ENCODE peak calls at places on chromosomes 6 and 20, in four cellular contexts. W, C, E and D are unnamed samples.

GRCh38 chr6:114430534-114431124 is 87.8 kb upstream of the HS3ST5 start:
- DNase-seq in C (peak; percentile 2), E (no peak), W (no peak), D (no peak)

GRCh38 chr6:135739288-135739687 is 112.2 kb upstream of the PDE7B start:
- DNase-seq in W (no peak), E (no peak), C (no peak), D (no peak)

GRCh38 chr20:58630063-58630462 is 21.0 kb upstream of the STX16 start:
- DNase-seq in E (no peak), W (no peak), C (no peak), D (no peak)

GRCh38 chr6:33419580-33420492 is at the start of gene SYNGAP1:
- DNase-seq in C (no peak), W (peak; percentile 73), E (no peak), D (no peak)

GRCh38 chr6:5435449-5435848 is 174.1 kb downstream of the FARS2 start:
- DNase-seq in W (no peak), E (no peak), C (no peak), D (no peak)

GRCh38 chr6:80021131-80021530 is 16.7 kb downstream of the TTK start:
- DNase-seq in E (no peak), C (no peak), W (no peak), D (no peak)

GRCh38 chr20:56245761-56246160 is 2.8 kb upstream of the MC3R start:
- DNase-seq in W (no peak), C (no peak), E (no peak), D (no peak)

GRCh38 chr20:15708984-15709598 is 864.2 kb downstream of the KIF16B start:
- DNase-seq in E (no peak), W (peak; percentile 39), C (peak; percentile 52), D (peak; percentile 71)

GRCh38 chr6:107866606-107867301 is 42.6 kb upstream of the SCML4 start:
- DNase-seq in E (no peak), W (peak; percentile 47), C (peak; percentile 56), D (peak; percentile 41)

GRCh38 chr6:152296648-152297376 is 340.4 kb downstream of the SYNE1 start:
- DNase-seq in W (no peak), C (peak; percentile 45), E (no peak), D (no peak)

GRCh38 chr20:20713244-20713765 is 861 bp upstream of the RALGAPA2 start:
- DNase-seq in C (peak; percentile 22), E (no peak), W (peak; percentile 4), D (no peak)

GRCh38 chr6:52661551-52661950 is 9.4 kb upstream of the TMEM14A start:
- DNase-seq in W (no peak), E (no peak), C (no peak), D (no peak)

GRCh38 chr6:150971230-150971629 is 105.7 kb downstream of the MTHFD1L start:
- DNase-seq in C (no peak), W (no peak), E (no peak), D (no peak)

GRCh38 chr6:101393291-101394251 is at the start of gene GRIK2:
- DNase-seq in W (peak; percentile 28), C (no peak), E (no peak), D (peak; percentile 69)

GRCh38 chr6:143451531-143451930 is 926 bp downstream of the PEX3 start:
- DNase-seq in E (no peak), C (no peak), W (no peak), D (no peak)

GRCh38 chr20:45890997-45891983 is at the start of the genes CTSA and NEURL2:
- DNase-seq in C (peak; percentile 98), W (peak; percentile 96), E (peak; percentile 51), D (peak; percentile 89)

GRCh38 chr20:45894797-45895196 is 3.7 kb downstream of the CTSA start:
- DNase-seq in W (no peak), C (no peak), E (no peak), D (no peak)

GRCh38 chr20:45892049-45892816 is 1.1 kb downstream of the CTSA start:
- DNase-seq in E (no peak), W (peak; percentile 58), C (peak; percentile 44), D (peak; percentile 31)

GRCh38 chr20:45892828-45893500 is 1.8 kb downstream of the CTSA start:
- DNase-seq in W (no peak), E (no peak), C (no peak), D (no peak)

GRCh38 chr20:45893831-45894230 is 2.7 kb downstream of the CTSA start:
- DNase-seq in E (no peak), W (no peak), C (no peak), D (no peak)
- TF ChIP-seq FOXK2 in E (no peak), W (no peak), C (no peak), D (no peak)

GRCh38 chr6:43393597-43393996 is 24.1 kb upstream of the ZNF318 start:
- DNase-seq in C (no peak), W (no peak), E (no peak), D (no peak)
- TF ChIP-seq FOXK2 in C (no peak), W (peak; percentile 22), E (no peak), D (no peak)

GRCh38 chr6:139257821-139258398 is 33.9 kb downstream of the TXLNB start:
- DNase-seq in E (no peak), C (no peak), W (no peak), D (peak; percentile 36)

GRCh38 chr6:139257291-139257690 is 34.5 kb downstream of the TXLNB start:
- DNase-seq in C (no peak), W (no peak), E (no peak), D (no peak)

GRCh38 chr6:139254196-139254595 is 37.6 kb downstream of the TXLNB start:
- DNase-seq in E (no peak), W (no peak), C (no peak), D (no peak)

GRCh38 chr6:139253656-139254055 is 38.1 kb downstream of the TXLNB start:
- DNase-seq in E (no peak), W (no peak), C (no peak), D (no peak)

GRCh38 chr6:139256087-139256486 is 35.7 kb downstream of the TXLNB start:
- DNase-seq in E (no peak), C (no peak), W (no peak), D (no peak)
- TF ChIP-seq FOXK2 in E (no peak), C (no peak), W (no peak), D (no peak)

DNA sequence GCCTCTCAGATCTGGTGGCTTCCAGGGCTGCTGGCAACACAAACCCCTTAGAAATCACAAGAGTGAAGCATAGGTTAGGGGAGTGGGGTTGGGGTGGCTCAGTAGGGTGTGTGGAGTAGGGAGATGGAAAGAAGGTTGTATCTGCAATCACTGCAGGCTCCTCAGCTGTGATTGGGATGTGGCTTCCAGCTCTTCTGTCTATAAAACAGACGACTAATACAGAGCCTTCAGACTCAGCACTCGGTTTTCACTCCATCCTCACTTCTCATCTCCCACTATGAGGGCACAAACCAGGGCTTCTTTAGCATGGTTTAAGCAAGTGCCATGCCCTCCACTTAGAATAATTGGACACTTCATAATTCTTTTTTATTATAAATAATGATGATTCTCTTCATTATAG is 46.4 kb upstream of the CAP2 start:
- DNase-seq in C (no peak), W (no peak), E (no peak), D (no peak)
- TF ChIP-seq FOXK2 in C (no peak), W (no peak), E (no peak), D (no peak)

DNA sequence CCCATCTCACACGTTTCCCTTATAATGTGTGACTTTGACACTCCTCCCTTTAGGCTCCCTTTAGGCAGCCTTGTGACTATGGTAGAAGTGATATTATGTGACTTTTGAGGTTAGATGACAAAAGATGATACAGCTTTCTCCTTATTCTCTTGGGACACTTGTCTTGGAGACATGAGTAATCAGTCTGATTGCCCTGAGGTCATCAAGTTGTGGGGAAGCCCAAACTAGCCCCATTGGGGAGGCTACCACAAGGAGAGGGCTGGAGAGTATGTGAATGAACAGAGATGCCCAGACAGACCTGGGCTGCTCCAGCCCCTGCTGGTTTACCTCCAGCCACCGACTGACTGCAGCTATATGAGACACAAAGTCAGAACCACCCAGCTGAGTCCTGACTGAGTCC is 10.6 kb upstream of the DLK2 start:
- DNase-seq in C (no peak), W (no peak), E (no peak), D (no peak)
- TF ChIP-seq FOXK2 in C (no peak), W (no peak), E (no peak), D (no peak)

GRCh38 chr6:120606743-120607142 is 727.5 kb downstream of the TBC1D32 start:
- DNase-seq in W (no peak), E (no peak), C (no peak), D (no peak)

GRCh38 chr6:120604510-120604909 is 729.8 kb downstream of the TBC1D32 start:
- DNase-seq in W (no peak), C (no peak), E (no peak), D (no peak)

GRCh38 chr6:120608826-120609225 is 725.5 kb downstream of the TBC1D32 start:
- DNase-seq in E (no peak), W (no peak), C (peak; percentile 8), D (no peak)
- TF ChIP-seq FOXK2 in E (no peak), W (no peak), C (no peak), D (no peak)

GRCh38 chr20:23666698-23667097 is 22.1 kb downstream of the CST4 start:
- DNase-seq in C (no peak), E (no peak), W (no peak), D (no peak)

GRCh38 chr20:23668477-23668951 is 20.3 kb downstream of the CST4 start:
- DNase-seq in E (no peak), W (peak; percentile 64), C (peak; percentile 84), D (peak; percentile 73)

GRCh38 chr20:23667666-23668065 is 21.2 kb downstream of the CST4 start:
- DNase-seq in C (no peak), W (no peak), E (no peak), D (no peak)

GRCh38 chr20:23664954-23665353 is 23.9 kb downstream of the CST4 start:
- DNase-seq in C (no peak), E (no peak), W (no peak), D (no peak)

DNA sequence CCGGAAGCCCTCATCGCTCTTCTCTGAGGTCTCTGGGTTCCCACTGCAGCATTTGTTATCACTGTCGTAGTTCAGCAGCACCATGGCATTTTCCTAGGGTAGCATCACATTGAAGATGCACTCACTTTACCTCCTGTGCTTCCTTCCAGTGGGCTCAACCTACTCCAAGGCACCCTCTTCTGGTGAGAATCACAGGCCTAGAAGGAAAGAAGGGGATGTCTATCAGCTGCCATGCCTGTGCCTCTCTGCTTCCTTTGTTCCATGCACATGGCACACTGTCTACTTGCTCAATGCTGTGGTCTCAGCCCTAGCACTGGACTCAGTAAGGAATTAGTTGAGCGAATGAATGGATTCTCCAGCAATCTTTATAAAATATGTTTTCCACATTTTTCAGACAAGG is 22.6 kb downstream of the CST4 start:
- DNase-seq in E (no peak), W (no peak), C (no peak), D (no peak)
- TF ChIP-seq FOXK2 in E (no peak), W (no peak), C (no peak), D (no peak)

GRCh38 chr6:125004198-125004597 is 42.0 kb downstream of the RNF217 start:
- DNase-seq in E (no peak), C (no peak), W (peak; percentile 77), D (no peak)

GRCh38 chr6:124999105-124999764 is 37.0 kb downstream of the RNF217 start:
- DNase-seq in E (no peak), C (no peak), W (no peak), D (no peak)

GRCh38 chr6:125002090-125002741 is 40.0 kb downstream of the RNF217 start:
- DNase-seq in E (no peak), C (no peak), W (no peak), D (no peak)

GRCh38 chr6:125003070-125003469 is 40.8 kb downstream of the RNF217 start:
- DNase-seq in W (no peak), E (no peak), C (no peak), D (no peak)

GRCh38 chr6:125001684-125002083 is 39.4 kb downstream of the RNF217 start:
- DNase-seq in C (no peak), W (no peak), E (no peak), D (no peak)
- TF ChIP-seq FOXK2 in C (no peak), W (no peak), E (no peak), D (no peak)